ENCODE peak calls at places on chromosomes 1 and 21, in six cellular contexts. W is iPS-NIHi11; I is Right ventricle myocardium superior; U is NCI-H1417; G is stimulated activated naive CD8-positive, alpha-beta T cell treated with anti-CD3 and anti-CD28 coated beads, Interleukin-15, amount 100 ng/mL, for 72 hours; M is ELF-1. V is an unnamed sample.

GRCh38 chr1:59831529-59831928 is 16.8 kb downstream of the HOOK1 start:
- DNase-seq in W (no peak), I (no peak), U (no peak), G (no peak), M (peak), V (no peak)

GRCh38 chr1:233010164-233010563 is 59.8 kb downstream of the NTPCR start:
- DNase-seq in W (no peak), I (no peak), U (no peak), G (no peak), M (no peak), V (no peak)

GRCh38 chr1:246779561-246780175 is 55.5 kb downstream of the SCCPDH start:
- DNase-seq in W (no peak), I (no peak), U (no peak), G (no peak), M (no peak), V (no peak)

GRCh38 chr1:216086678-216087077 is 336.6 kb downstream of the USH2A start:
- DNase-seq in W (no peak), I (no peak), U (no peak), G (no peak), M (no peak), V (no peak)

GRCh38 chr1:202615501-202616354 is 94.5 kb downstream of the SYT2 start:
- DNase-seq in W (no peak), I (no peak), U (no peak), G (peak), M (no peak), V (peak)

GRCh38 chr1:237482777-237483176 is 407.9 kb downstream of the ZP4 start:
- DNase-seq in W (no peak), I (no peak), U (no peak), G (no peak), M (no peak), V (no peak)

GRCh38 chr1:111649227-111649626 is 29.6 kb downstream of the RAP1A start:
- DNase-seq in W (no peak), I (no peak), U (no peak), G (no peak), M (no peak), V (no peak)

GRCh38 chr1:205972081-205972480 is 28.8 kb upstream of the SLC26A9 start:
- DNase-seq in W (no peak), I (no peak), U (no peak), G (no peak), M (no peak), V (no peak)

GRCh38 chr1:154320882-154321608 is at the start of gene AQP10:
- DNase-seq in W (no peak), I (no peak), U (no peak), G (no peak), M (peak), V (no peak)

GRCh38 chr1:226568077-226568831 is 19.7 kb downstream of the STUM start:
- DNase-seq in W (peak), I (peak), U (no peak), G (no peak), M (peak), V (no peak)

GRCh38 chr1:173410794-173411236 is 66.3 kb upstream of the PRDX6 start:
- DNase-seq in W (no peak), I (no peak), U (no peak), G (peak), M (no peak), V (no peak)

GRCh38 chr1:54401799-54402198 is 4.4 kb downstream of the SSBP3 start:
- DNase-seq in W (no peak), I (no peak), U (peak), G (no peak), M (no peak), V (no peak)

GRCh38 chr1:180256353-180257027 is 26.4 kb downstream of the LHX4 start:
- DNase-seq in W (no peak), I (no peak), U (peak), G (no peak), M (no peak), V (no peak)

GRCh38 chr1:170692866-170693575 is 29.1 kb downstream of the PRRX1 start:
- DNase-seq in W (no peak), I (no peak), U (peak), G (no peak), M (no peak), V (no peak)

GRCh38 chr1:20237646-20238045 is 51.3 kb upstream of the PLA2G2C start:
- DNase-seq in W (no peak), I (no peak), U (no peak), G (no peak), M (no peak), V (no peak)

GRCh38 chr1:45337630-45338320 is 2.2 kb upstream of the TOE1 start:
- DNase-seq in W (no peak), I (no peak), U (no peak), G (no peak), M (no peak), V (no peak)

GRCh38 chr1:21511579-21512522 is 2.6 kb downstream of the ALPL start:
- DNase-seq in W (no peak), I (peak), U (no peak), G (no peak), M (peak), V (peak)

GRCh38 chr1:59976194-59977074 is 49.9 kb upstream of the CYP2J2 start:
- DNase-seq in W (peak), I (peak), U (peak), G (peak), M (peak), V (peak)

GRCh38 chr1:230170153-230170547 is 103.1 kb downstream of the GALNT2 start:
- DNase-seq in W (no peak), I (no peak), U (no peak), G (no peak), M (no peak), V (no peak)

GRCh38 chr1:54229281-54229891 is 29.4 kb downstream of the MRPL37 start:
- DNase-seq in W (no peak), I (no peak), U (no peak), G (peak), M (peak), V (peak)

GRCh38 chr1:193799371-193799770 is 613.0 kb upstream of the B3GALT2 start:
- DNase-seq in W (no peak), I (no peak), U (no peak), G (no peak), M (no peak), V (no peak)

GRCh38 chr1:89363196-89363595 is 663 bp upstream of the GBP6 start:
- DNase-seq in W (no peak), I (no peak), U (no peak), G (no peak), M (no peak), V (no peak)

GRCh38 chr1:168088511-168089325 is 48.0 kb downstream of the GPR161 start:
- DNase-seq in W (no peak), I (no peak), U (no peak), G (no peak), M (no peak), V (no peak)

GRCh38 chr21:42107881-42108553 is 36.9 kb downstream of the UMODL1 start:
- DNase-seq in W (peak), I (peak), U (peak), G (peak), M (peak), V (peak)

GRCh38 chr1:24535021-24535424 is 20.9 kb upstream of the NCMAP start:
- DNase-seq in W (no peak), I (no peak), U (no peak), G (peak), M (peak), V (no peak)

GRCh38 chr1:209723761-209724693 is 19.4 kb downstream of the HSD11B1 start:
- DNase-seq in W (no peak), I (no peak), U (no peak), G (peak), M (no peak), V (no peak)

GRCh38 chr1:3827813-3828307 is 29.2 kb downstream of the CEP104 start:
- DNase-seq in W (peak), I (no peak), U (no peak), G (no peak), M (peak), V (no peak)

GRCh38 chr1:204259196-204259595 is 45.4 kb upstream of the GOLT1A start:
- DNase-seq in W (no peak), I (no peak), U (no peak), G (no peak), M (no peak), V (no peak)

GRCh38 chr1:23562138-23562819 is 3.0 kb upstream of the ID3 start:
- DNase-seq in W (peak), I (peak), U (peak), G (no peak), M (peak), V (peak)

GRCh38 chr21:44836666-44837471 is 19.0 kb upstream of the SUMO3 start:
- DNase-seq in W (no peak), I (no peak), U (peak), G (no peak), M (peak), V (no peak)

GRCh38 chr1:4975856-4976255 is 321.4 kb downstream of the AJAP1 start:
- DNase-seq in W (no peak), I (no peak), U (no peak), G (no peak), M (no peak), V (no peak)

GRCh38 chr1:13550663-13551062 is 33.0 kb upstream of the PDPN start:
- DNase-seq in W (no peak), I (no peak), U (no peak), G (no peak), M (peak), V (no peak)

GRCh38 chr1:10966233-10966632 is 46.2 kb upstream of the TARDBP start:
- DNase-seq in W (no peak), I (no peak), U (no peak), G (no peak), M (no peak), V (no peak)

GRCh38 chr1:61368876-61369275 is 286.5 kb downstream of the NFIA start:
- DNase-seq in W (no peak), I (no peak), U (no peak), G (no peak), M (no peak), V (no peak)

GRCh38 chr21:31265293-31265692 is 78.8 kb downstream of the TIAM1 start:
- DNase-seq in W (no peak), I (peak), U (no peak), G (no peak), M (no peak), V (peak)

GRCh38 chr1:6245869-6246496 is 2.0 kb downstream of the HES3 start:
- DNase-seq in W (peak), I (no peak), U (peak), G (peak), M (peak), V (no peak)

GRCh38 chr1:5949074-5949760 is 43.0 kb downstream of the NPHP4 start:
- DNase-seq in W (peak), I (no peak), U (peak), G (no peak), M (no peak), V (no peak)

GRCh38 chr1:80534606-80535360 is 1266.0 kb upstream of the ADGRL2 start:
- DNase-seq in W (peak), I (no peak), U (peak), G (no peak), M (no peak), V (no peak)